ENCODE peak calls at places on chromosome 2, in six cellular contexts. A is K562, Y is SK-N-SH, W is GM12878, R is HepG2, J is H1. S is an unnamed sample.

GRCh38 chr2:98324181-98324580 is 22.1 kb upstream of the CNGA3 start:
- DNase-seq in R (no peak), W (no peak), J (no peak), A (no peak), Y (no peak), S (no peak)

GRCh38 chr2:218000137-218000536 is 2.7 kb downstream of the TNS1 start:
- DNase-seq in R (no peak), J (no peak), W (no peak), Y (no peak), A (no peak), S (no peak)

GRCh38 chr2:114405486-114406250 is 36.8 kb upstream of the DPP10 start:
- DNase-seq in A (no peak), Y (no peak), W (no peak), R (no peak), J (no peak), S (no peak)

GRCh38 chr2:8680931-8681760 is 710 bp upstream of the ID2 start:
- DNase-seq in Y (peak), A (peak), W (peak), J (no peak), R (peak), S (peak)

GRCh38 chr2:62369549-62370164 is 136.3 kb downstream of the TMEM17 start:
- DNase-seq in Y (peak), A (no peak), W (no peak), R (no peak), J (no peak), S (no peak)

GRCh38 chr2:181656450-181657261 is at the start of gene CERKL:
- DNase-seq in W (no peak), Y (peak), A (no peak), J (peak), R (no peak), S (peak)

GRCh38 chr2:98476192-98476868 is 31.7 kb downstream of the INPP4A start:
- DNase-seq in R (no peak), J (no peak), A (no peak), Y (no peak), W (no peak), S (no peak)

GRCh38 chr2:128311216-128311754 is 7.4 kb downstream of the HS6ST1 start:
- DNase-seq in J (no peak), W (no peak), A (no peak), R (no peak), Y (no peak), S (no peak)

GRCh38 chr2:160214461-160215055 is 14.5 kb upstream of the ITGB6 start:
- DNase-seq in R (peak), J (no peak), Y (no peak), A (no peak), W (no peak), S (no peak)

GRCh38 chr2:191150451-191151314 is at the start of gene STAT4:
- DNase-seq in Y (peak), A (no peak), W (peak), J (peak), R (no peak), S (no peak)

GRCh38 chr2:65530547-65531320 is 98.3 kb upstream of the SPRED2 start:
- DNase-seq in W (no peak), J (no peak), A (no peak), R (no peak), Y (peak), S (no peak)

GRCh38 chr2:150619607-150620330 is 132.3 kb upstream of the RND3 start:
- DNase-seq in J (no peak), W (no peak), A (no peak), R (no peak), Y (no peak), S (no peak)

GRCh38 chr2:45908316-45909150 is 257.1 kb downstream of the PRKCE start:
- DNase-seq in J (no peak), W (no peak), A (no peak), R (no peak), Y (no peak), S (no peak)

GRCh38 chr2:46806526-46806925 is 109.1 kb downstream of the MCFD2 start:
- DNase-seq in J (no peak), Y (peak), R (no peak), A (no peak), W (no peak), S (no peak)

GRCh38 chr2:149063177-149063576 is 24.7 kb downstream of the LYPD6B start:
- DNase-seq in J (no peak), A (no peak), W (no peak), Y (no peak), R (no peak), S (no peak)

GRCh38 chr2:168119519-168120141 is 127.8 kb downstream of the STK39 start:
- DNase-seq in A (peak), Y (no peak), R (peak), W (no peak), J (no peak), S (no peak)

GRCh38 chr2:108444941-108445840 is 3.8 kb upstream of the GCC2 start:
- DNase-seq in J (no peak), R (no peak), A (peak), Y (peak), W (no peak), S (no peak)

GRCh38 chr2:2755990-2756389 is 424.9 kb upstream of the MYT1L start:
- DNase-seq in W (no peak), Y (no peak), R (no peak), A (no peak), J (no peak), S (no peak)

GRCh38 chr2:216004408-216005283 is 8.7 kb downstream of the MREG start:
- DNase-seq in J (no peak), R (no peak), Y (no peak), A (peak), W (peak), S (no peak)

GRCh38 chr2:88627856-88628568 is 748 bp upstream of the EIF2AK3 start:
- DNase-seq in A (peak), R (no peak), W (no peak), Y (peak), J (peak), S (peak)

GRCh38 chr2:232503792-232504323 is 16.2 kb upstream of the ECEL1 start:
- DNase-seq in W (no peak), A (no peak), J (no peak), Y (no peak), R (no peak), S (no peak)
- H3K4me3 ChIP-seq in W (no peak), A (no peak), J (peak), Y (no peak), R (peak), S (no peak)

GRCh38 chr2:106990307-106990706 is 104.3 kb upstream of the ST6GAL2 start:
- DNase-seq in R (no peak), Y (no peak), A (no peak), W (no peak), J (no peak), S (no peak)
- TF ChIP-seq GABPA in R (no peak), Y (no peak), A (no peak), W (no peak), J (no peak), S (no peak)

DNA sequence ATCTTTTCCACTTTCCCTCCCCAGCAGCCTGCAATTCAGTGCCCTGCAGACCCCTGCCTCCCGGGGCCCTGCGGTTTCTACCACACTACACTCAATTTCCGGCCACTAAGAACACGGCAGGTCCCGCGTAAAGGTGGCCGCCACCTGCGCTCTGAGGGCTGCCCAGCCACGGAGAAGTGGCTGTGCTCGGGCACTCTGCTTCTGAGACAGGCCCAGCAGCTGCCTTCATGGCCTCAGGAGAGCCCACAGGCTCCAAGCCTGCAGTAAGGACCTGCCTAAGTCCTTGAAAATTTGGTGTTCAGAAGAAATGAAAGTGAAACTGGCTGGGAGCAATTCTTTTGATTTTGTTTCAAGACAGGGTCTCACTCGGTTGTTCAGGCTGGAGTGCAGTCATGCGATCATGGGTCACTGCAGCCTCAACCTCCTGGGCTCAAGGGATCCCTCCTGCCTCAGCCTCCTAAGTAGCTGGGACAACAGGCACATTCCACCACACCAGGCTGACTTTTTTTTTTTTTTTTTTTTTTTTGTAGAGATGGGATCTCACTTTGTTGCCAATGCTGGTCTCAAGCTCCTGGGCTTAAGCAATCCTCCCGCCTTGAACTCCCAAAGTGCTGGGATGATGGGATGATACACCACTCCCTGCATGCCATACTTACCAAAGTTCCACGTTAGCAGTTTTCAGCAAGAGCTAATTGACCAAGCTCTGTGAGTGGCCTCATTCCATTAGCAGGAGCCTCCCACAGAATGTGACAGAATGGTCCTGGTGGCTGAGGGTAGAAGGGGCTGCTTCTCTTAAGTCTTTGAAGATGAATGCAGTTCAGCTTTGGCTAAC is 14.6 kb upstream of the ALPP start:
- DNase-seq in W (peak), J (no peak), A (no peak), Y (no peak), R (no peak), S (no peak)
- H3K4me3 ChIP-seq in W (peak), J (no peak), A (no peak), Y (no peak), R (peak), S (peak)

GRCh38 chr2:240823449-240824336 is 3.7 kb upstream of the KIF1A start:
- DNase-seq in A (no peak), J (no peak), W (no peak), Y (no peak), R (no peak), S (no peak)

GRCh38 chr2:240822280-240822847 is 2.3 kb upstream of the KIF1A start:
- DNase-seq in J (no peak), R (no peak), A (no peak), Y (no peak), W (no peak), S (no peak)

GRCh38 chr2:240820607-240821428 is 799 bp upstream of the KIF1A start:
- DNase-seq in Y (peak), R (no peak), W (no peak), J (no peak), A (no peak), S (no peak)

GRCh38 chr2:240821429-240821778 is 1.4 kb upstream of the KIF1A start:
- DNase-seq in R (no peak), W (no peak), J (no peak), Y (no peak), A (no peak), S (no peak)

GRCh38 chr2:240825476-240825875 is 5.5 kb upstream of the KIF1A start:
- DNase-seq in R (no peak), J (no peak), Y (no peak), A (no peak), W (no peak), S (no peak)
- TF ChIP-seq GABPA in R (no peak), J (no peak), Y (no peak), A (no peak), W (no peak), S (no peak)

GRCh38 chr2:219486424-219486959 is 12.2 kb upstream of the GMPPA start:
- DNase-seq in W (no peak), J (no peak), Y (no peak), A (no peak), R (no peak), S (no peak)

GRCh38 chr2:219484343-219485200 is 14.1 kb upstream of the GMPPA start:
- DNase-seq in W (no peak), Y (no peak), A (no peak), R (no peak), J (no peak), S (no peak)

GRCh38 chr2:219482674-219483405 is 15.9 kb upstream of the GMPPA start:
- DNase-seq in A (no peak), W (no peak), J (no peak), Y (no peak), R (no peak), S (no peak)

GRCh38 chr2:219485201-219485580 is 13.5 kb upstream of the GMPPA start:
- DNase-seq in A (no peak), J (no peak), Y (no peak), W (no peak), R (no peak), S (no peak)

GRCh38 chr2:219483451-219484342 is 15.0 kb upstream of the GMPPA start:
- DNase-seq in W (no peak), R (no peak), Y (no peak), A (no peak), J (no peak), S (no peak)
- H3K4me3 ChIP-seq in W (no peak), R (no peak), Y (no peak), A (no peak), J (no peak), S (no peak)

DNA sequence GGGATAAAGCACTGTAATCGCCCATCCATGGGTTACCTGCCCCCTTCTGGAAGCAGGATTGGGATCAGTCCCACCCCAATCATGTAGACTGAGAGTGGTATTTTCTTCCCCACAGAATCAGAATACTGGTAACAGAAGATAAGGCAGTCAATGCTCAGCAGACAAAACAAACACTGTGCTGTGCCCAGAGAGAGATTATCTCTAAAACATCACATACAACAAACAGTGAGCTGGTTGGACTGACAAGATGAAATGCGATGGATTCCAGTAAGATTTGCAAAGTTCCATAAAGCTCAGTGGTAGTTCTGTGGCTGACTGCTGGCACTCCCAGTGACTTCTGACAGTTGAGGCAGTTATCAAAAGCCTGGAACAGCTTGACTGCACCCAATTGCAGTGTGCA is 311.5 kb upstream of the MGAT5 start:
- DNase-seq in W (no peak), J (no peak), Y (no peak), A (no peak), R (peak), S (no peak)
- TF ChIP-seq GABPA in W (no peak), J (no peak), Y (no peak), A (no peak), R (no peak), S (no peak)

GRCh38 chr2:170341684-170342631 is 164.0 kb downstream of the MYO3B start:
- DNase-seq in W (no peak), J (no peak), A (no peak), R (no peak), Y (no peak), S (no peak)
- H3K4me3 ChIP-seq in W (no peak), J (no peak), A (no peak), R (no peak), Y (no peak), S (no peak)

S was measured in HL-60.